ENCODE peak calls at places on chromosomes 7 and 10, in four cellular contexts. P is MCF 10A, Z is T-helper 17 cell, A is endothelial cell. V is an unnamed sample.

GRCh38 chr7:105015631-105015965 is 1.6 kb downstream of the KMT2E start:
- DNase-seq in P (peak; percentile 54), Z (peak; percentile 14), A (no peak), V (no peak)

GRCh38 chr10:22229756-22230330 is 12.0 kb upstream of the EBLN1 start:
- DNase-seq in A (no peak), Z (no peak), P (peak; percentile 32), V (no peak)

GRCh38 chr7:144670251-144670650 is 165.6 kb downstream of the TPK1 start:
- DNase-seq in A (no peak), Z (no peak), P (peak; percentile 33), V (no peak)

GRCh38 chr7:1236831-1237701 is 4.4 kb downstream of the UNCX start:
- DNase-seq in Z (no peak), P (no peak), A (no peak), V (no peak)

GRCh38 chr7:86453454-86453853 is 190.3 kb upstream of the GRM3 start:
- DNase-seq in A (no peak), Z (no peak), P (no peak), V (no peak)

GRCh38 chr10:49200859-49201258 is 12.7 kb upstream of the TMEM273 start:
- DNase-seq in P (no peak), A (no peak), Z (no peak), V (no peak)

GRCh38 chr7:85714182-85714581 is 527.3 kb upstream of the SEMA3D start:
- DNase-seq in A (no peak), Z (no peak), P (no peak), V (no peak)

GRCh38 chr7:20959281-20959680 is 172.6 kb upstream of the SP8 start:
- DNase-seq in A (no peak), P (no peak), Z (no peak), V (no peak)

GRCh38 chr10:70379581-70380176 is 2.7 kb downstream of the LRRC20 start:
- DNase-seq in Z (no peak), A (no peak), P (peak; percentile 41), V (no peak)

GRCh38 chr10:12608761-12609160 is 259.4 kb downstream of the CAMK1D start:
- DNase-seq in Z (no peak), A (no peak), P (no peak), V (no peak)

GRCh38 chr7:156625585-156625984 is 15.0 kb upstream of the RNF32 start:
- DNase-seq in P (no peak), Z (no peak), A (no peak), V (no peak)

GRCh38 chr10:46549171-46550075 is 7.0 kb downstream of the GPRIN2 start:
- DNase-seq in P (no peak), Z (no peak), A (no peak), V (no peak)

GRCh38 chr10:4470231-4470840 is 355.7 kb upstream of the AKR1E2 start:
- DNase-seq in Z (no peak), P (no peak), A (no peak), V (no peak)

GRCh38 chr10:28793482-28793881 is 116.2 kb downstream of the BAMBI start:
- DNase-seq in A (no peak), Z (no peak), P (no peak), V (no peak)

GRCh38 chr10:105797234-105797890 is 1156.3 kb downstream of the SORCS3 start:
- DNase-seq in Z (no peak), P (peak; percentile 78), A (no peak), V (no peak)

GRCh38 chr7:47763063-47763974 is 181.4 kb upstream of the TNS3 start:
- DNase-seq in P (peak; percentile 58), A (no peak), Z (no peak), V (no peak)

GRCh38 chr7:36303202-36304098 is 86.2 kb upstream of the ANLN start:
- DNase-seq in P (peak; percentile 99), A (no peak), Z (no peak), V (no peak)

GRCh38 chr10:48651839-48652238 is 32.8 kb upstream of the WDFY4 start:
- DNase-seq in A (no peak), P (no peak), Z (no peak), V (no peak)

GRCh38 chr10:72257051-72257892 is 16.5 kb upstream of the DDIT4 start:
- DNase-seq in Z (no peak), A (no peak), P (peak; percentile 36), V (no peak)

GRCh38 chr7:79268730-79269129 is 184.7 kb downstream of the MAGI2 start:
- DNase-seq in A (no peak), Z (no peak), P (no peak), V (no peak)

GRCh38 chr10:12590682-12591642 is 241.6 kb downstream of the CAMK1D start:
- DNase-seq in A (no peak), Z (no peak), P (no peak), V (no peak)

GRCh38 chr10:80477-81105 is 31.5 kb upstream of the TUBB8 start:
- DNase-seq in A (no peak), P (no peak), Z (no peak), V (no peak)